ENCODE peak calls at places on chromosomes 13 and 19, in ten cellular contexts. S is heart right ventricle, U is NB4, H is left lung, F is mesothelial cell of epicardium, T is fibroblast of pulmonary artery, O is ascending aorta, A is fibroblast of the aortic adventitia, D is fibroblast of lung, W is omental fat pad. Z is an unnamed sample.

GRCh38 chr13:106063591-106064308 is 471.7 kb downstream of the EFNB2 start:
- DNase-seq in A (peak), H (no peak), U (no peak), S (no peak), O (no peak), T (peak), D (peak), W (no peak), F (no peak), Z (no peak)

GRCh38 chr19:7730286-7731217 is 1.4 kb downstream of the CLEC4G start:
- DNase-seq in D (no peak), A (no peak), F (no peak), W (no peak), S (no peak), O (no peak), T (no peak), U (no peak), H (no peak), Z (no peak)

GRCh38 chr13:95181586-95181985 is 119.7 kb downstream of the ABCC4 start:
- DNase-seq in A (no peak), H (no peak), T (no peak), F (no peak), W (no peak), O (no peak), D (no peak), S (no peak), U (no peak), Z (no peak)

GRCh38 chr19:20371911-20372310 is 193.7 kb downstream of the ZNF737 start:
- DNase-seq in F (no peak), T (no peak), H (no peak), S (no peak), A (no peak), W (no peak), D (no peak), O (no peak), U (peak), Z (no peak)

GRCh38 chr19:29528946-29529645 is 3.3 kb downstream of the VSTM2B start:
- DNase-seq in U (no peak), H (no peak), W (no peak), A (no peak), S (no peak), T (no peak), F (no peak), O (no peak), D (no peak), Z (no peak)

GRCh38 chr13:37097008-37097579 is 8.4 kb downstream of the CSNK1A1L start:
- DNase-seq in F (no peak), D (no peak), U (no peak), H (no peak), O (no peak), A (no peak), S (no peak), T (no peak), W (no peak), Z (no peak)

GRCh38 chr13:30576528-30576927 is 41.2 kb upstream of the USPL1 start:
- DNase-seq in D (peak), A (peak), T (peak), H (no peak), W (no peak), S (peak), U (peak), O (no peak), F (no peak), Z (no peak)

GRCh38 chr19:54164369-54165068 is 5.0 kb upstream of the LENG1 start:
- DNase-seq in U (no peak), W (peak), T (peak), S (peak), F (peak), D (peak), A (peak), H (peak), O (peak), Z (no peak)

GRCh38 chr13:44146162-44146561 is 227.5 kb upstream of the SERP2 start:
- DNase-seq in F (no peak), S (no peak), H (no peak), O (no peak), D (no peak), A (no peak), W (no peak), U (no peak), T (no peak), Z (no peak)

GRCh38 chr19:18282021-18282787 is 782 bp upstream of the JUND start:
- DNase-seq in U (peak), O (no peak), S (no peak), F (no peak), D (no peak), H (no peak), A (no peak), W (peak), T (no peak), Z (no peak)
- TF ChIP-seq CTCF in U (no peak), O (peak), S (peak), F (no peak), D (peak), H (no peak), A (peak), W (no peak), T (no peak), Z (peak)

GRCh38 chr13:113634279-113635047 is 23.5 kb downstream of the ATP4B start:
- DNase-seq in S (no peak), U (no peak), D (no peak), F (no peak), O (no peak), H (peak), T (no peak), A (no peak), W (no peak), Z (no peak)
- TF ChIP-seq CTCF in S (no peak), U (no peak), D (no peak), F (no peak), O (no peak), H (no peak), T (no peak), A (no peak), W (no peak), Z (no peak)

DNA sequence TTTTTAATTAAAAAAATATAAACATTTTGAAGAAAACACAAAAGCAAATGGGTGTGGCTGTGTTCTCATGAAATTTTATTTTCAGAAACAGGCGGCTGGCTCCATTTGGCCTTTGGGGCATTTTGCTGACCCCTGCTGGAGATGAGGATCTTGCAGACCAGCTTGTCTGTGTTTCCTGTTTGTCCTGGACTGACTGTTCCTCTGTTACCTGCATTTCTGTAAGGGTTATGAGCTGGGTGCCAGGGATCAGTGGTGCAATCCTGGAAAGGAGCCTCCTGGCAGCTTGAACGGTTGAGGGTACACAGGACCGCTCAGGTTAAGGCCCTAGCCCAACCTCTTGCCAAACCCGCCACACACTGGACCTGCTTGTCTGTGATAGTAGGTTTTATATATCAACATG is 49.9 kb downstream of the ZNF787 start:
- DNase-seq in F (no peak), U (peak), D (no peak), W (no peak), T (no peak), A (no peak), S (no peak), H (no peak), O (no peak), Z (no peak)
- TF ChIP-seq CTCF in F (no peak), U (peak), D (no peak), W (no peak), T (peak), A (peak), S (no peak), H (no peak), O (no peak), Z (no peak)

DNA sequence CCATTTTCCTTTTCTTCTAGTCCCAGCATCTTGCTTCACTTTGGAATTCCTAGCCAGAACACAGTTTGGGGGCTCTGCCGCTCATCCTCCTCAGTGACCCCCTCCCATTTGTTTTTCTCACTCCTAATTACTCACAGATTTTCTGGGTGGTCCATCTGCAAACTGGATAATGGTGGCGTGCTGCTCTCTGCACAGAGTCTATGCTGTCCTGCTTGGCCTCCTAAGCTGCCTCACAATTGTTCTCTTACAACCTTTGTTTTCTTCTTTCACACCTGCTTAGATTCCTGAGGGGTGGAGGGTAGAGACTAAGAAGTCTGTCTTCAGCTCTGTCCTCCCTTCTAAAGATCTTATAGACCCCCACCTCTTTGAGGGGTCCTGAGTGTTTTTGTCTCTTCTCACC is 80.7 kb downstream of the SHISA2 start:
- DNase-seq in A (no peak), W (no peak), D (no peak), S (no peak), F (no peak), U (no peak), H (no peak), O (no peak), T (no peak), Z (no peak)
- TF ChIP-seq CTCF in A (no peak), W (no peak), D (no peak), S (no peak), F (no peak), U (no peak), H (no peak), O (no peak), T (no peak), Z (no peak)

GRCh38 chr19:47839411-47839810 is 17.7 kb downstream of the CRX start:
- DNase-seq in H (no peak), U (no peak), A (no peak), S (no peak), O (no peak), T (no peak), F (no peak), D (no peak), W (no peak), Z (no peak)

GRCh38 chr19:47839913-47840312 is 18.2 kb downstream of the CRX start:
- DNase-seq in D (no peak), F (no peak), A (no peak), H (no peak), W (no peak), S (no peak), O (no peak), T (no peak), U (no peak), Z (no peak)

GRCh38 chr19:47832723-47833122 is 11.0 kb downstream of the CRX start:
- DNase-seq in S (no peak), F (no peak), T (no peak), O (no peak), D (no peak), U (no peak), H (no peak), A (no peak), W (no peak), Z (no peak)

DNA sequence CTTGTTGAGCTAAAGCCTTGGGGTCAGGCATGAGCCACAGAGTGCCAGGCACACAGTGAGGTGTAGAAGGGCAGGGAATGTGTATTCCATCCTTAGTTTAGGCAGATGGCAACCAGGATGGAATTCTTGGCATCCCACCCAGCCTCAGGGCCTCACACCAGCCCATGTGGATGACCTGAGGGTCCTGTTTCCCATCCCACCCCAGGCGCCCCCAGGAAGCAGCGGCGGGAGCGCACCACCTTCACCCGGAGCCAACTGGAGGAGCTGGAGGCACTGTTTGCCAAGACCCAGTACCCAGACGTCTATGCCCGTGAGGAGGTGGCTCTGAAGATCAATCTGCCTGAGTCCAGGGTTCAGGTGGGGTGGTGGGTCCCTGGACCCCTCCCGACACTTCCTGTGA is 14.3 kb downstream of the CRX start:
- DNase-seq in O (no peak), A (no peak), D (no peak), W (no peak), H (no peak), U (no peak), S (no peak), F (no peak), T (no peak), Z (no peak)
- TF ChIP-seq CTCF in O (no peak), A (no peak), D (no peak), W (no peak), H (no peak), U (no peak), S (no peak), F (no peak), T (no peak), Z (no peak)

DNA sequence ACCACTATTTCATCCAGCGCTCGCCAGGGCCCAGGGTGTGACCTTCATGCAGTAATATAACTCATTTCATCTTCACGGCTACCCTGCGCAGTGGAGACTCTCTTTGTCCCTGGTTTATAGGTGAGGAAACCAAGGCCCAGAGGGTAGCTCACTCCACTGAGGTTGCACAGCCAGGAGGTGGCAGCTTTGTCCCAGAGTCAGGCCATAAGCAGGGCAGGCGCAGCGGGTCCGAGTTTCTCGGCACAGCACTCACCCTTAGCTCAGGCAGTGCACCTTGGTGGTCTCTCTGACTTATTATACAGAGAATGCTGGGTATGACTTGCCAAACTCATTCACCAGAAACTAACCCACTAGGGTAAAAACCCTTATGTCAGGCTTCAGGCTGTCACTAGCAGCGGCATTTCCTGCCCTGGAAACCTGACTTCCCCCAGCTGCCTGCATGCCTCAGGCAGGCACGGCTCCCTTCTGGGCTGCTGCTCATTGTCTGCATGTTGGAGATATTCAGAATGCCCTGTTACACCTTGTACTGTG is 24.5 kb downstream of the PPP5C start:
- DNase-seq in A (no peak), D (no peak), F (no peak), O (peak), H (peak), W (no peak), T (peak), U (no peak), S (no peak), Z (no peak)
- TF ChIP-seq CTCF in A (no peak), D (no peak), F (no peak), O (no peak), H (no peak), W (no peak), T (no peak), U (no peak), S (no peak), Z (peak)

GRCh38 chr13:27665761-27666160 is 44.1 kb downstream of the POLR1D start:
- DNase-seq in A (no peak), D (no peak), O (no peak), H (no peak), F (no peak), W (no peak), U (no peak), T (no peak), S (no peak), Z (no peak)
- TF ChIP-seq CTCF in A (no peak), D (no peak), O (no peak), H (no peak), F (no peak), W (no peak), U (no peak), T (no peak), S (no peak), Z (no peak)

GRCh38 chr13:110705356-110705825 is 525 bp downstream of the CARS2 start:
- DNase-seq in W (no peak), A (peak), O (no peak), S (no peak), T (no peak), D (peak), H (no peak), U (no peak), F (no peak), Z (no peak)

GRCh38 chr13:110702089-110702488 is 3.8 kb downstream of the CARS2 start:
- DNase-seq in O (peak), D (no peak), T (no peak), F (no peak), H (no peak), S (no peak), A (no peak), W (no peak), U (no peak), Z (no peak)

GRCh38 chr13:110702591-110703526 is 3.1 kb downstream of the CARS2 start:
- DNase-seq in W (no peak), D (peak), O (peak), U (peak), H (no peak), T (peak), A (peak), F (no peak), S (no peak), Z (no peak)

GRCh38 chr13:110706570-110707378 is 858 bp upstream of the CARS2 start:
- DNase-seq in D (no peak), H (no peak), A (no peak), U (no peak), S (no peak), O (peak), W (no peak), F (no peak), T (no peak), Z (peak)

GRCh38 chr13:110705826-110706569 is at the start of gene CARS2:
- DNase-seq in D (peak), O (peak), H (peak), S (peak), T (peak), A (peak), U (peak), F (peak), W (peak), Z (peak)
- TF ChIP-seq CTCF in D (no peak), O (no peak), H (no peak), S (no peak), T (no peak), A (peak), U (no peak), F (no peak), W (no peak), Z (peak)

Z was measured in osteocyte.